ENCODE peak calls at places on chromosomes 2 and 18, in six cellular contexts. W, N, D, R, O and K are unnamed samples.

GRCh38 chr2:73113634-73113958 is 848 bp upstream of the RAB11FIP5 start:
- DNase-seq in D (no peak), W (no peak), R (no peak), O (no peak), N (peak; percentile 28), K (no peak)

GRCh38 chr2:65901809-65902208 is 469.4 kb upstream of the SPRED2 start:
- DNase-seq in N (no peak), D (no peak), O (no peak), W (no peak), R (no peak), K (no peak)

GRCh38 chr2:43542285-43542933 is 53.4 kb downstream of the THADA start:
- DNase-seq in D (no peak), W (peak; percentile 20), O (no peak), N (peak; percentile 36), R (no peak), K (no peak)

GRCh38 chr18:44909191-44909719 is 228.6 kb downstream of the SETBP1 start:
- DNase-seq in W (no peak), D (no peak), R (no peak), N (no peak), O (no peak), K (no peak)

GRCh38 chr18:13564579-13564978 is 161.8 kb downstream of the FAM210A start:
- DNase-seq in W (no peak), N (no peak), R (no peak), O (no peak), D (no peak), K (no peak)

GRCh38 chr2:216626875-216627245 is 6.4 kb upstream of the IGFBP2 start:
- DNase-seq in O (no peak), W (no peak), N (no peak), R (no peak), D (no peak), K (no peak)

GRCh38 chr2:230234845-230235244 is 9.3 kb downstream of the SP140 start:
- DNase-seq in R (no peak), O (no peak), D (no peak), N (no peak), W (no peak), K (no peak)

GRCh38 chr18:68177807-68178702 is 536.9 kb downstream of the TMX3 start:
- DNase-seq in O (no peak), R (no peak), W (no peak), D (no peak), N (peak; percentile 32), K (peak; percentile 25)

GRCh38 chr18:70288851-70289328 is at the start of gene SOCS6:
- DNase-seq in R (peak; percentile 86), N (no peak), O (peak; percentile 74), D (no peak), W (peak; percentile 58), K (peak; percentile 65)

GRCh38 chr2:20642026-20642971 is 8.6 kb downstream of the HS1BP3 start:
- DNase-seq in N (no peak), W (peak; percentile 82), R (peak; percentile 95), D (peak; percentile 75), O (peak; percentile 93), K (peak; percentile 87)

GRCh38 chr2:37918742-37919186 is 6.3 kb upstream of the RMDN2 start:
- DNase-seq in D (no peak), W (no peak), N (no peak), O (no peak), R (no peak), K (no peak)
- TF ChIP-seq POLR2AphosphoS5 in D (no peak), W (no peak), N (no peak), O (no peak), R (no peak), K (no peak)

GRCh38 chr2:55133467-55134315 is 83.4 kb upstream of the RTN4 start:
- DNase-seq in N (no peak), R (no peak), D (peak; percentile 49), W (peak; percentile 41), O (peak; percentile 74), K (peak; percentile 29)
- TF ChIP-seq POLR2AphosphoS5 in N (no peak), R (no peak), D (peak; percentile 51), W (peak; percentile 27), O (peak; percentile 44), K (peak; percentile 56)

DNA sequence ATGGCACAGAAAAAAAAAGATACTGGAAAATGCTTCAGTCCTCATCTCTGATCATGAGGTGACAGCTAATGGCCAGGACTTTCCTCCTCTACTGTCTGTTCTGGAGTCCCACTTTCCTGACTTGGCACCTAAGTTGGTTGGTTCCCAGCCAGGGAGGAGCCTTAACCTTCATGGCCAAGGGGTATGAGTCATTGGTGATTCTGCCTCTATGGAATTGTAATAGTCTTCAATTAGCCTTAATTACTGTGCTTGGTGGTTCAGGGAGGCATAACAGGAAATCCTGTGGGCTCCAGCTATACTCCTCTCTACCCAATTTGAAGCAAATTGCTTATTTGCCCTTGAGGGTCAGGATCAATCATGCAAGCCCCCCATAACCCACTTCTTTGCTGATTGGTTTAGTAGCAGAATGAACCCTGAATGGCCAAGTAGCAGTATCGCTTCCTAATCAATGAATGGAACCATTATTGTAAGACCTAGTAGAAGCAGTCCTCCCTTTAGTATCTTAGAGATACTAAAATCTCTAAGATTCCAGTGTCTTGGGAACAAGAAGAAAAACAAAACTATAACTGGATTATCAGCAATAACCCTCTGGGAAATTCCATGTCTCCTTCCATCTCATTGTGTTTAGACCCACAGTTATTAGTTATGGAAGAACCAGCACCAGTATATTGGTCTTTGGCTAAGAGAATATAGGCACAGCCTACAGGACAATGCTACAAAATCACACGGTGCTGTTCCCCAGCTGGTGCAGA is 109.0 kb downstream of the COL6A3 start:
- DNase-seq in W (no peak), N (no peak), O (no peak), D (no peak), R (no peak), K (no peak)
- TF ChIP-seq POLR2AphosphoS5 in W (no peak), N (no peak), O (no peak), D (no peak), R (no peak), K (peak; percentile 25)

GRCh38 chr2:240564191-240564570 is 4.0 kb downstream of the DUSP28 start:
- DNase-seq in R (peak; percentile 76), N (no peak), D (no peak), W (no peak), O (peak; percentile 32), K (no peak)

GRCh38 chr2:240564571-240565266 is 3.6 kb upstream of the RNPEPL1 start:
- DNase-seq in N (no peak), R (peak; percentile 73), D (peak; percentile 17), O (no peak), W (no peak), K (no peak)

GRCh38 chr2:240567137-240567871 is 980 bp upstream of the RNPEPL1 start:
- DNase-seq in N (no peak), D (peak; percentile 18), R (peak; percentile 86), O (peak; percentile 68), W (no peak), K (peak; percentile 42)

GRCh38 chr2:240566203-240567136 is 1.8 kb upstream of the RNPEPL1 start:
- DNase-seq in R (peak; percentile 99), D (peak; percentile 91), N (no peak), W (peak; percentile 74), O (peak; percentile 98), K (peak; percentile 97)

DNA sequence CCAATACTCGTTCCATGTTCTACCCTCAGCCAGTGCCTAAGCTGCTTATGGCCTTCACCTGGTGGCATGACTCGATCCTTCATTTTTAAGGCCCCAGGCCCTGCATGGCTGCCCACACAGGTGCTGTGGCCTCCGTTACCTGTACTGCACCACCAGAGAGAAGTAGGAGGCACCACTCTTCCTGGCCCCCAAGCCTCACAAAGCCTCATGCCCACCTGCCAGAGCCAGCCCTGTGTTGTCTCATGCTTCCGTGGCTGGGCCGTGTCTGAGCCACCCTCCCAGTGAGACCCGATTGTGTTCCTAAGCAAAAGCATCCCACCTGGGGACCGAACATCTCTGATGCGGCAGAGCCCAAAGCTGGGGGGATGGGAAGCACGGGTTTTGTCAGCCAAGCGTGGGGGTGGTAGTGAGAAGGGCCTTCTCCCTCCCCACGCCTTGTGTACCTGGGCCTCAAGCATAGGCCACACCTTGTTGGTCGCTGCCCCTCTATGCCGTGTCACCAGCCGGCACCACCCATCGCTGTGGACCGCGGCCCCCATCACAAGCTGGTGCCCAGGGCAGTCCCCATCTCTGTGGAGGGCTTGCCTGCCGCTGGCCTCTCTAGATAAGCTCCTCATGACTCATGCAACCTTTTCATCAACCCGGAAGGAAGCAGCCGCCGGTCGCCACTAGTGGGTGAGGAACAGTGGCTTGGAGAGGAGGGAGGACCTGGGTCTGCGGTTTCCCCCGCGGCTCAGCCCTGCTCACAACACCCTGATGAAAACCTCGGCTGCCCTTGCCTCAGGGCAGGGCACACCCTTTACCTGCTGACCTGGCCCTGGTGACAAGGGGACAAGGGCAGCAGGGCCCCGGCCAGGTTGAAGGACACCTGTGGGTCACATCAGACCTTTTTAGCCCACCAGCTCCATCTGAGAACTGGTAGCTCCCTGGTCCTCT is 2.7 kb upstream of the RNPEPL1 start:
- DNase-seq in O (peak; percentile 83), N (no peak), R (peak; percentile 98), D (peak; percentile 86), W (peak; percentile 53), K (peak; percentile 91)
- TF ChIP-seq POLR2AphosphoS5 in O (peak; percentile 40), N (no peak), R (peak; percentile 88), D (no peak), W (peak; percentile 64), K (peak; percentile 88)

GRCh38 chr18:5979971-5980457 is 84.7 kb upstream of the TMEM200C start:
- DNase-seq in O (no peak), W (no peak), D (no peak), N (no peak), R (no peak), K (no peak)
- TF ChIP-seq POLR2AphosphoS5 in O (no peak), W (no peak), D (no peak), N (no peak), R (no peak), K (no peak)

DNA sequence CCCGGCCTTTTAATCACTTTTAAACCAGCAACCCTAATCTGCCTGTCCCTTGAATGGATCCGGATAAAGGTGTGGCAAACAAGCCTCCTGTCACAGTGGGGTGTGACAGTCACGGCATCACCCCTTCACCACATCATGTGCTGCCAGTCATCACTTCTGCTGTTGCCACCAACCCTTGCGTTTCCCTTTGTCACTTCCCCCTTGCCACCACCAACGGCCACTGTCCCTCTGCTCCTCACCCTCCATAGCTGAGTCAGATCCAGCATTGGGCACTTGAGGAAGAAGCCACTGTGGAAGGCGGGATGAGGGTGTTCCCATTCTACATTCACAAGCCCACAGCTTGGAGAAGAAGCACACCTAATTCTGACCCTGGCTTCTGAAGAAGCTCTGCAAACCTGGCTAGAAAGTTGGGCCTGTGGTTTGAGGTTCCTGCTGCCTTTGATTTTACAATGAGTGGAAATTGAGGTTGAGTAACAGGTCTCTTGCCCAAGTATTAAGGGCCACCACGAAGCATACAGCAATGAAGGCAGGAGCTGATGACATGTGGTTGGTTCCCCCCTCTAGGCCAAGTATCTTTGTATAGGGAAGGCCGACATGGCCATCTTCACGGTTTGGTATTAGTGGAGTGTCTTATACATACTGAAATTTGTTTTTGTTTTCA is 22.9 kb upstream of the DARS1 start:
- DNase-seq in O (peak; percentile 72), D (peak; percentile 19), N (no peak), W (no peak), R (peak; percentile 93), K (peak; percentile 52)
- TF ChIP-seq POLR2AphosphoS5 in O (peak; percentile 38), D (no peak), N (no peak), W (no peak), R (peak; percentile 55), K (no peak)

DNA sequence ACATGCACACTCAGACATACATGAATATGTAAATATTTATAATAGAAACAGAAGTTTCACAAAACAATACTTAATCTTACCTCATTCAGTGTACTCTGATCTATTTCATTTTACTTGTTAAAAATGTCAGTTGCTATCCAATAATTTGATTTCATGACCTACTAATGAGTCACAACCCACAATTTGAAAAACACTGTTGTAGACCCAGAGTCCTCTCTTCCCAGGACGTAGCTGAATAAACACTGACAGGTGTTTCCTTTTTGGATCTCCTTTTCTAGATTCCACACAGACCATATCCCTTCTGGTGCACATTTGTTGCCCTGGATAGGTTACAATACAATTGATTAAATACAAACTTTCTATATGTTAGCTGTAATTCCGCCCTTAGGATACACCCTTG is 10.5 kb upstream of the CAVIN2 start:
- DNase-seq in D (no peak), N (no peak), R (no peak), O (no peak), W (no peak), K (no peak)
- TF ChIP-seq POLR2AphosphoS5 in D (no peak), N (no peak), R (no peak), O (no peak), W (no peak), K (no peak)